ENCODE peak calls at places on chromosomes 11 and 22, in ten cellular contexts. D, R, A, I, F, U, X, G, Y and W are unnamed samples.

GRCh38 chr11:17734418-17734911 is at the start of gene KCNC1:
- DNase-seq in D (no peak), R (no peak), A (no peak), I (no peak), F (peak; percentile 61), U (peak; percentile 38), X (no peak), G (peak; percentile 67), Y (peak; percentile 86), W (peak; percentile 54)

GRCh38 chr11:95659088-95659487 is 130.5 kb downstream of the FAM76B start:
- DNase-seq in D (peak; percentile 37), R (no peak), A (no peak), I (no peak), F (no peak), U (no peak), X (no peak), G (no peak), Y (no peak), W (no peak)

GRCh38 chr11:26987726-26988125 is 6.2 kb upstream of the FIBIN start:
- DNase-seq in D (no peak), R (no peak), A (no peak), I (no peak), F (no peak), U (no peak), X (no peak), G (no peak), Y (no peak), W (no peak)

GRCh38 chr11:78138694-78139421 is 568 bp downstream of the ALG8 start:
- DNase-seq in D (no peak), R (no peak), A (no peak), I (peak; percentile 34), F (peak; percentile 45), U (peak; percentile 51), X (peak; percentile 11), G (no peak), Y (peak; percentile 8), W (no peak)

GRCh38 chr22:38924197-38924952 is 33.0 kb upstream of the APOBEC3A start:
- DNase-seq in D (peak; percentile 47), R (no peak), A (peak; percentile 82), I (no peak), F (peak; percentile 88), U (peak; percentile 89), X (no peak), G (peak; percentile 83), Y (peak; percentile 51), W (peak; percentile 86)

GRCh38 chr11:3939211-3939610 is 83.7 kb downstream of the STIM1 start:
- DNase-seq in D (peak; percentile 80), R (no peak), A (peak; percentile 71), I (no peak), F (peak; percentile 49), U (peak; percentile 84), X (no peak), G (no peak), Y (no peak), W (no peak)

GRCh38 chr22:46640293-46640692 is 20.1 kb downstream of the GRAMD4 start:
- DNase-seq in D (no peak), R (no peak), A (no peak), I (no peak), F (no peak), U (no peak), X (no peak), G (no peak), Y (no peak), W (no peak)

GRCh38 chr11:11401960-11402359 is 48.9 kb upstream of the CSNK2A3 start:
- DNase-seq in D (no peak), R (no peak), A (no peak), I (no peak), F (no peak), U (no peak), X (no peak), G (no peak), Y (no peak), W (no peak)

GRCh38 chr11:79371724-79372123 is 69.1 kb downstream of the TENM4 start:
- DNase-seq in D (no peak), R (no peak), A (no peak), I (no peak), F (no peak), U (no peak), X (no peak), G (no peak), Y (no peak), W (no peak)

GRCh38 chr11:100094121-100094865 is 592.8 kb upstream of the ARHGAP42 start:
- DNase-seq in D (no peak), R (no peak), A (no peak), I (no peak), F (no peak), U (no peak), X (no peak), G (no peak), Y (no peak), W (no peak)

GRCh38 chr11:91219501-91219900 is 996.7 kb upstream of the CHORDC1 start:
- DNase-seq in D (no peak), R (no peak), A (no peak), I (no peak), F (no peak), U (no peak), X (no peak), G (no peak), Y (no peak), W (no peak)

GRCh38 chr11:104191124-104191523 is 27.2 kb upstream of the PDGFD start:
- DNase-seq in D (peak; percentile 13), R (no peak), A (no peak), I (no peak), F (no peak), U (peak; percentile 67), X (no peak), G (no peak), Y (no peak), W (no peak)

GRCh38 chr11:68840661-68841653 is 759 bp downstream of the CPT1A start:
- DNase-seq in D (no peak), R (no peak), A (no peak), I (no peak), F (peak; percentile 56), U (peak; percentile 55), X (no peak), G (peak; percentile 85), Y (no peak), W (peak; percentile 74)

GRCh38 chr11:78791254-78791653 is 216.6 kb upstream of the NARS2 start:
- DNase-seq in D (no peak), R (no peak), A (no peak), I (no peak), F (no peak), U (peak; percentile 26), X (no peak), G (no peak), Y (no peak), W (no peak)

GRCh38 chr11:18789942-18790341 is 1.7 kb downstream of the PTPN5 start:
- DNase-seq in D (no peak), R (no peak), A (no peak), I (no peak), F (no peak), U (no peak), X (no peak), G (no peak), Y (no peak), W (no peak)

GRCh38 chr22:38948181-38948940 is 9.0 kb upstream of the APOBEC3A start:
- DNase-seq in D (no peak), R (no peak), A (no peak), I (no peak), F (no peak), U (no peak), X (no peak), G (no peak), Y (no peak), W (no peak)